ENCODE peak calls at places on chromosomes 16 and 17, in five cellular contexts. T is left cardiac atrium; W is stimulated activated naive CD8-positive, alpha-beta T cell treated with anti-CD3 and anti-CD28 coated beads, Interleukin-15, Interleukin-2, amounts not matched to agents 100 U/mL and 50 U/mL, for 24 hours; S is AG08395; F is NCI-H1092. A is an unnamed sample.

GRCh38 chr16:27264151-27264550 is 4.4 kb downstream of the NSMCE1 start:
- DNase-seq in T (no peak), W (no peak), S (no peak), F (no peak), A (no peak)

GRCh38 chr16:77584205-77584859 is 138.0 kb upstream of the NUDT7 start:
- DNase-seq in T (peak; percentile 25), W (peak; percentile 24), S (peak; percentile 71), F (peak; percentile 26), A (no peak)

GRCh38 chr16:21184834-21185233 is 26.4 kb downstream of the LDAF1 start:
- DNase-seq in T (no peak), W (peak; percentile 28), S (no peak), F (no peak), A (no peak)

GRCh38 chr16:54937673-54938350 is 7.1 kb downstream of the IRX5 start:
- DNase-seq in T (no peak), W (no peak), S (no peak), F (no peak), A (no peak)

GRCh38 chr17:67137860-67138259 is 93.5 kb downstream of the CACNG1 start:
- DNase-seq in T (no peak), W (no peak), S (no peak), F (no peak), A (no peak)

GRCh38 chr17:74431568-74432483 is at the start of gene GPRC5C:
- DNase-seq in T (peak; percentile 83), W (peak; percentile 66), S (peak; percentile 41), F (peak; percentile 62), A (no peak)

GRCh38 chr16:82156761-82157654 is 13.0 kb downstream of the MPHOSPH6 start:
- DNase-seq in T (no peak), W (no peak), S (peak; percentile 54), F (no peak), A (no peak)

GRCh38 chr17:40402668-40403067 is 15.0 kb downstream of the TOP2A start:
- DNase-seq in T (no peak), W (no peak), S (no peak), F (no peak), A (no peak)

GRCh38 chr17:1347681-1348318 is 52.2 kb downstream of the YWHAE start:
- DNase-seq in T (peak; percentile 45), W (peak; percentile 37), S (peak; percentile 65), F (no peak), A (no peak)

GRCh38 chr17:57284984-57285646 is 28.8 kb downstream of the MSI2 start:
- DNase-seq in T (no peak), W (peak; percentile 76), S (no peak), F (no peak), A (no peak)

GRCh38 chr17:245611-246010 is 64.2 kb upstream of the DOC2B start:
- DNase-seq in T (peak; percentile 14), W (no peak), S (no peak), F (no peak), A (no peak)

GRCh38 chr16:14965328-14965727 is 9.5 kb upstream of the PDXDC1 start:
- DNase-seq in T (no peak), W (no peak), S (no peak), F (no peak), A (no peak)

GRCh38 chr17:44751331-44751730 is 7.5 kb upstream of the ADAM11 start:
- DNase-seq in T (no peak), W (no peak), S (no peak), F (no peak), A (no peak)

GRCh38 chr16:67268136-67268579 is 11.2 kb upstream of the PLEKHG4 start:
- DNase-seq in T (peak; percentile 85), W (no peak), S (peak; percentile 88), F (no peak), A (peak; percentile 89)

GRCh38 chr17:15261063-15261817 is 3.9 kb downstream of the PMP22 start:
- DNase-seq in T (peak; percentile 67), W (peak; percentile 19), S (peak; percentile 58), F (no peak), A (peak; percentile 63)

GRCh38 chr16:48904333-48904732 is 294.4 kb upstream of the N4BP1 start:
- DNase-seq in T (no peak), W (no peak), S (no peak), F (no peak), A (no peak)